ENCODE peak calls at places on chromosomes 13 and 19, in five cellular contexts. W is mesothelial cell of epicardium; F is lower lobe of right lung; R is stimulated activated CD8-positive, alpha-beta memory T cell treated with anti-CD3 and anti-CD28 coated beads, Interleukin-4, amount 100 ng/mL, for 48 hours; V is Peyer's patch. G is an unnamed sample.

GRCh38 chr13:33575378-33575777 is 242.6 kb upstream of the RFC3 start:
- DNase-seq in W (no peak), F (no peak), R (no peak), V (no peak), G (no peak)

GRCh38 chr19:860481-861098 is 1.1 kb downstream of the CFD start:
- DNase-seq in W (no peak), F (peak), R (peak), V (peak), G (peak)

GRCh38 chr13:29562762-29563161 is 32.7 kb downstream of the SLC7A1 start:
- DNase-seq in W (no peak), F (no peak), R (no peak), V (no peak), G (no peak)

GRCh38 chr13:73809561-73809960 is 324.6 kb downstream of the KLF12 start:
- DNase-seq in W (no peak), F (no peak), R (no peak), V (no peak), G (no peak)

GRCh38 chr13:67509039-67509438 is 278.9 kb upstream of the PCDH9 start:
- DNase-seq in W (no peak), F (no peak), R (no peak), V (no peak), G (no peak)

GRCh38 chr19:54357381-54357780 is 7.3 kb downstream of the LAIR1 start:
- DNase-seq in W (no peak), F (no peak), R (no peak), V (no peak), G (no peak)

GRCh38 chr13:77751513-77752456 is 54.3 kb downstream of the SLAIN1 start:
- DNase-seq in W (no peak), F (peak), R (peak), V (peak), G (no peak)

GRCh38 chr19:41422955-41423354 is 4.2 kb downstream of the B3GNT8 start:
- DNase-seq in W (no peak), F (no peak), R (no peak), V (no peak), G (no peak)

GRCh38 chr13:36124236-36124822 is 6.9 kb downstream of the DCLK1 start:
- DNase-seq in W (no peak), F (no peak), R (no peak), V (no peak), G (no peak)

GRCh38 chr19:15262011-15262410 is 29.8 kb upstream of the EPHX3 start:
- DNase-seq in W (no peak), F (no peak), R (no peak), V (no peak), G (no peak)

GRCh38 chr13:52891685-52892084 is 43.2 kb upstream of the PCDH8 start:
- DNase-seq in W (no peak), F (no peak), R (no peak), V (no peak), G (no peak)

GRCh38 chr13:47598340-47598911 is 402.6 kb downstream of the SUCLA2 start:
- DNase-seq in W (no peak), F (no peak), R (no peak), V (no peak), G (no peak)

GRCh38 chr13:36341718-36342117 is 4.5 kb downstream of the SPART start:
- DNase-seq in W (no peak), F (no peak), R (no peak), V (no peak), G (no peak)

GRCh38 chr19:15285896-15286591 is 46.3 kb downstream of the BRD4 start:
- DNase-seq in W (no peak), F (no peak), R (no peak), V (peak), G (no peak)

GRCh38 chr13:29101404-29101803 is 281.3 kb downstream of the MTUS2 start:
- DNase-seq in W (no peak), F (no peak), R (no peak), V (no peak), G (no peak)

GRCh38 chr13:102555914-102556553 is 40.8 kb upstream of the TPP2 start:
- DNase-seq in W (no peak), F (no peak), R (no peak), V (no peak), G (no peak)

GRCh38 chr13:30464496-30465351 is 1.0 kb downstream of the HMGB1 start:
- DNase-seq in W (peak), F (peak), R (peak), V (peak), G (peak)

GRCh38 chr19:13881692-13882418 is 4.9 kb downstream of the NANOS3 start:
- DNase-seq in W (no peak), F (peak), R (peak), V (peak), G (peak)

GRCh38 chr19:42176990-42177685 is 40.3 kb downstream of the DEDD2 start:
- DNase-seq in W (peak), F (peak), R (peak), V (peak), G (peak)

GRCh38 chr19:45484273-45484945 is 12.4 kb downstream of the RTN2 start:
- DNase-seq in W (no peak), F (no peak), R (no peak), V (no peak), G (no peak)